ENCODE peak calls at places on chromosomes 12 and 14, in six cellular contexts. T is spleen, L is stomach, H is ovary, X is esophagus squamous epithelium, W is transverse colon. M is an unnamed sample. For H3K4me1, the result is how much of the 10 kb centered on the place peaks cover.

GRCh38 chr12:131965073-131965472 is 15.3 kb downstream of the EP400 start:
- DNase-seq in T (no peak), L (no peak), H (no peak), X (no peak), W (no peak), M (no peak)

GRCh38 chr14:87797001-87797400 is 196.0 kb downstream of the GALC start:
- DNase-seq in T (no peak), L (no peak), H (no peak), X (no peak), W (no peak), M (no peak)

GRCh38 chr14:102926104-102926503 is 3.6 kb downstream of the AMN start:
- DNase-seq in T (no peak), L (no peak), H (no peak), X (no peak), W (no peak), M (no peak)

GRCh38 chr14:44962573-44963528 is 861 bp downstream of the TOGARAM1 start:
- DNase-seq in T (peak), L (peak), H (peak), X (no peak), W (peak), M (peak)

GRCh38 chr12:99386907-99387306 is 260.6 kb upstream of the GARIN6 start:
- DNase-seq in T (no peak), L (no peak), H (no peak), X (no peak), W (no peak), M (no peak)

GRCh38 chr12:52602552-52602951 is 1.3 kb upstream of the KRT72 start:
- DNase-seq in T (no peak), L (no peak), H (no peak), X (no peak), W (no peak), M (no peak)

GRCh38 chr14:70906785-70907171 is 481 bp upstream of the PCNX1 start:
- DNase-seq in T (no peak), L (no peak), H (no peak), X (no peak), W (no peak), M (no peak)

GRCh38 chr14:77181603-77182437 is at the start of gene TMEM63C:
- DNase-seq in T (peak), L (peak), H (no peak), X (no peak), W (peak), M (no peak)

GRCh38 chr12:62848418-62848817 is 86.5 kb downstream of the PPM1H start:
- DNase-seq in T (no peak), L (no peak), H (no peak), X (no peak), W (no peak), M (no peak)

GRCh38 chr14:85195872-85196477 is 334.0 kb upstream of the FLRT2 start:
- DNase-seq in T (no peak), L (no peak), H (no peak), X (no peak), W (no peak), M (no peak)

GRCh38 chr14:24849471-24849870 is 200.5 kb downstream of the STXBP6 start:
- DNase-seq in T (no peak), L (no peak), H (no peak), X (no peak), W (no peak), M (no peak)

GRCh38 chr14:67359319-67359774 is 257 bp downstream of the ATP6V1D start:
- DNase-seq in T (peak), L (no peak), H (no peak), X (no peak), W (peak), M (peak)

GRCh38 chr12:78386871-78387270 is 477.7 kb upstream of the SYT1 start:
- DNase-seq in T (no peak), L (no peak), H (no peak), X (no peak), W (no peak), M (no peak)

GRCh38 chr12:88764781-88765470 is 184.7 kb upstream of the KITLG start:
- DNase-seq in T (no peak), L (no peak), H (no peak), X (no peak), W (no peak), M (no peak)

GRCh38 chr14:63890553-63890952 is 37.7 kb downstream of the SYNE2 start:
- DNase-seq in T (no peak), L (no peak), H (no peak), X (no peak), W (no peak), M (no peak)

GRCh38 chr12:119589634-119590033 is 3.9 kb upstream of the TMEM233 start:
- DNase-seq in T (no peak), L (no peak), H (no peak), X (no peak), W (no peak), M (no peak)
- H3K4me3 ChIP-seq in T (no peak), L (no peak), H (no peak), X (no peak), W (no peak), M (no peak)

DNA sequence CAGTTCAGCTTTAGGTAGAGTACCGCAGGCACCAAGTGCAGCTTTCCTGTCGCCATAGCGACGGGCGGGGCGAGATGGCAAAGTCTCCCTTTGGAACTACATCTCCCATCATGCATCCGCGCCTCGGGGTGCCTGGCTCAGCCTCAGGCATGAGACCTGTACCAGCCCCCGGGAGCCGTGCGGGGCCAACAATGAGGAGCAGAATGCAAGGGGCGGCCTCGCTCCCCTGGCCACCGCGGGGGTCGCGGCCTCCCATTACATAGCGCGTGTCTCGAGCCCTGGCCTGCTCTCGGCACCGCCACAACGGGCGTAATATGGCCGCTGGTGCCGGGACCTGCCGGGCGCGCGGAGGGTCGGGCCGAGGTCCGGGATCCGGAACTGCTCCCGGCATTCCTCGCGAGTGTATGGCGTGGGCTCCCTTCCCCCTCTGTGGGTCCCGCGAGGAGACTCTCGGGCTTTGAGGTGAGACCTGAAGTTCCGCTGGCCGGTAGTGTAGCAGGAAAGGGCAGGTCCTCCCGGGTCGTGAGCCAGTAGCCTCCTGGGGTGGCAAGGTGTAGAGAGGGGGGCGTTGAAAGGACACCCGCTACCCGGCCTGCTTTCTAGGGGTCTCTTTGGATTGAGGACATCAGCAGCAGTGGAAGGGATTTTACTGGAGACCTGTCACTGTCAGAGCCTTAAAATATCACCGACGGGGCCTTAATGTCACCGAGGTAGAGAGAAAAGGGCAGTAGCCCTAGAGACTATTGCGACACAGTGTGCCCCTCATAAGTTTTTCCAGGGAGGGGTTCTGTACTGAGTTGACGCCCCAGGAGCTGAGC is at the start of gene THTPA:
- DNase-seq in T (peak), L (peak), H (peak), X (peak), W (peak), M (peak)
- TF ChIP-seq POLR2A in T (no peak), L (no peak), H (no peak), X (no peak), W (peak), M (peak)

GRCh38 chr14:54778618-54779017 is 124.0 kb downstream of the GCH1 start:
- DNase-seq in T (no peak), L (no peak), H (no peak), X (no peak), W (no peak), M (no peak)

GRCh38 chr14:54776361-54777001 is 126.1 kb downstream of the GCH1 start:
- DNase-seq in T (peak), L (no peak), H (no peak), X (no peak), W (peak), M (peak)

GRCh38 chr14:54775486-54776100 is 127.0 kb downstream of the GCH1 start:
- DNase-seq in T (no peak), L (no peak), H (no peak), X (no peak), W (no peak), M (no peak)

GRCh38 chr14:54774824-54775223 is 127.8 kb downstream of the GCH1 start:
- DNase-seq in T (no peak), L (no peak), H (no peak), X (no peak), W (no peak), M (no peak)

DNA sequence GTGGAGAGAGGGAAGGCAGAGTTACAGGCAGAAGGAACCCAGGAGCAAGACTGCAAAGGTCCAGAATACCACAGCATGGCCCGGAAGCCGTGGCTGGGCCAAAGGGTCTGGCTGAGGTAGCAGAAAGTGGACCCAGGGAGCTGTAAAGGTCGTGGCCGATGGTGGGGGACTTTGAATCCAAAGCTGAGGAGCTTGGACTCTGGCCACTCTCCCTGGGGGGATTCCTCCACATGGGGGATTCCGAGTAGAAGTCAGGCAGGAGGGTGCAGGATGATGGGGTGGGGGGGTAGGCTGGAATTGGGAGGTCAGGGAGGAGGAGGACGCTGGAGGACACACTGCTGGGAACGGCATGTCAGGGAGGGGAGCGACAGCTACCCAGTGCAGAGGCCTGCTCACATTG is 125.2 kb downstream of the GCH1 start:
- DNase-seq in T (no peak), L (no peak), H (no peak), X (no peak), W (no peak), M (no peak)
- H3K4me1 ChIP-seq in T (half or more), L (under half), H (under half), X (under half), W (under half), M (half or more)

GRCh38 chr12:40107098-40107802 is 1.4 kb upstream of the SLC2A13 start:
- DNase-seq in T (peak), L (peak), H (peak), X (peak), W (peak), M (peak)

GRCh38 chr12:40107803-40108620 is 2.1 kb upstream of the SLC2A13 start:
- DNase-seq in T (peak), L (no peak), H (peak), X (no peak), W (no peak), M (no peak)

GRCh38 chr12:40105515-40106201 is at the start of gene SLC2A13:
- DNase-seq in T (peak), L (peak), H (peak), X (no peak), W (peak), M (peak)

GRCh38 chr12:40106202-40106533 is 287 bp upstream of the SLC2A13 start:
- DNase-seq in T (no peak), L (no peak), H (no peak), X (peak), W (no peak), M (no peak)

GRCh38 chr12:40106655-40107054 is 774 bp upstream of the SLC2A13 start:
- DNase-seq in T (no peak), L (no peak), H (no peak), X (no peak), W (no peak), M (no peak)
- H3K4me3 ChIP-seq in T (peak), L (peak), H (peak), X (peak), W (peak), M (peak)

GRCh38 chr14:30656190-30656632 is 34.1 kb downstream of the SCFD1 start:
- DNase-seq in T (no peak), L (no peak), H (no peak), X (no peak), W (peak), M (no peak)
- TF ChIP-seq POLR2A in T (no peak), L (no peak), H (no peak), X (no peak), W (no peak), M (no peak)